ENCODE peak calls at places on chromosomes 6 and 20, in six cellular contexts. One of them, this sample, is unnamed.

GRCh38 chr6:107943626-107944439 is 14.2 kb downstream of the SEC63 start:
- DNase-seq in cardiac fibroblast: no peak
- DNase-seq in EL: no peak
- DNase-seq in anterior cingulate cortex: no peak
- DNase-seq in MCF 10A: no peak
- DNase-seq in T-helper 17 cell: no peak
- DNase-seq in this sample: no peak

GRCh38 chr6:45226081-45226480 is 102.0 kb upstream of the RUNX2 start:
- DNase-seq in cardiac fibroblast: no peak
- DNase-seq in EL: no peak
- DNase-seq in anterior cingulate cortex: no peak
- DNase-seq in MCF 10A: no peak
- DNase-seq in T-helper 17 cell: no peak
- DNase-seq in this sample: no peak

GRCh38 chr20:2585811-2586210 is 49.4 kb downstream of the TMC2 start:
- DNase-seq in cardiac fibroblast: peak; percentile 61
- DNase-seq in EL: peak; percentile 84
- DNase-seq in anterior cingulate cortex: no peak
- DNase-seq in MCF 10A: peak; percentile 4
- DNase-seq in T-helper 17 cell: no peak
- DNase-seq in this sample: peak; percentile 46

GRCh38 chr20:50594591-50595432 is 84.6 kb downstream of the PTPN1 start:
- DNase-seq in cardiac fibroblast: peak; percentile 36
- DNase-seq in EL: no peak
- DNase-seq in anterior cingulate cortex: no peak
- DNase-seq in MCF 10A: no peak
- DNase-seq in T-helper 17 cell: no peak
- DNase-seq in this sample: no peak

GRCh38 chr6:163133017-163133416 is 281.5 kb upstream of the QKI start:
- DNase-seq in cardiac fibroblast: no peak
- DNase-seq in EL: no peak
- DNase-seq in anterior cingulate cortex: no peak
- DNase-seq in MCF 10A: no peak
- DNase-seq in T-helper 17 cell: no peak
- DNase-seq in this sample: no peak

GRCh38 chr6:169198885-169199284 is 54.8 kb downstream of the THBS2 start:
- DNase-seq in cardiac fibroblast: no peak
- DNase-seq in EL: no peak
- DNase-seq in anterior cingulate cortex: no peak
- DNase-seq in MCF 10A: no peak
- DNase-seq in T-helper 17 cell: no peak
- DNase-seq in this sample: no peak

GRCh38 chr6:88952065-88952704 is 11.2 kb downstream of the RNGTT start:
- DNase-seq in cardiac fibroblast: peak; percentile 47
- DNase-seq in EL: peak; percentile 39
- DNase-seq in anterior cingulate cortex: no peak
- DNase-seq in MCF 10A: peak; percentile 23
- DNase-seq in T-helper 17 cell: no peak
- DNase-seq in this sample: no peak

GRCh38 chr20:51687071-51687470 is 81.1 kb downstream of the ATP9A start:
- DNase-seq in cardiac fibroblast: peak; percentile 88
- DNase-seq in EL: peak; percentile 74
- DNase-seq in anterior cingulate cortex: no peak
- DNase-seq in MCF 10A: peak; percentile 55
- DNase-seq in T-helper 17 cell: no peak
- DNase-seq in this sample: no peak

GRCh38 chr6:125773387-125774341 is 17.1 kb upstream of the NCOA7 start:
- DNase-seq in cardiac fibroblast: peak; percentile 71
- DNase-seq in EL: peak; percentile 44
- DNase-seq in anterior cingulate cortex: no peak
- DNase-seq in MCF 10A: no peak
- DNase-seq in T-helper 17 cell: no peak
- DNase-seq in this sample: no peak

GRCh38 chr6:29675561-29675960 is 5.4 kb downstream of the ZFP57 start:
- DNase-seq in cardiac fibroblast: no peak
- DNase-seq in EL: no peak
- DNase-seq in anterior cingulate cortex: no peak
- DNase-seq in MCF 10A: no peak
- DNase-seq in T-helper 17 cell: no peak
- DNase-seq in this sample: no peak

GRCh38 chr20:63381781-63382431 is 20.8 kb upstream of the CHRNA4 start:
- DNase-seq in cardiac fibroblast: peak; percentile 2
- DNase-seq in EL: no peak
- DNase-seq in anterior cingulate cortex: no peak
- DNase-seq in MCF 10A: peak; percentile 13
- DNase-seq in T-helper 17 cell: peak; percentile 39
- DNase-seq in this sample: no peak

GRCh38 chr6:12233693-12234551 is 56.2 kb upstream of the EDN1 start:
- DNase-seq in cardiac fibroblast: peak; percentile 87
- DNase-seq in EL: peak; percentile 86
- DNase-seq in anterior cingulate cortex: no peak
- DNase-seq in MCF 10A: peak; percentile 81
- DNase-seq in T-helper 17 cell: peak; percentile 14
- DNase-seq in this sample: peak; percentile 67

GRCh38 chr6:14510038-14510437 is 392.5 kb downstream of the CD83 start:
- DNase-seq in cardiac fibroblast: no peak
- DNase-seq in EL: no peak
- DNase-seq in anterior cingulate cortex: no peak
- DNase-seq in MCF 10A: no peak
- DNase-seq in T-helper 17 cell: no peak
- DNase-seq in this sample: no peak

GRCh38 chr20:53943522-53944291 is 126.7 kb downstream of the BCAS1 start:
- DNase-seq in cardiac fibroblast: peak; percentile 66
- DNase-seq in EL: peak; percentile 53
- DNase-seq in anterior cingulate cortex: no peak
- DNase-seq in MCF 10A: peak; percentile 37
- DNase-seq in T-helper 17 cell: peak; percentile 14
- DNase-seq in this sample: no peak

GRCh38 chr6:157036245-157036681 is 259.1 kb downstream of the ARID1B start:
- DNase-seq in cardiac fibroblast: no peak
- DNase-seq in EL: no peak
- DNase-seq in anterior cingulate cortex: no peak
- DNase-seq in MCF 10A: no peak
- DNase-seq in T-helper 17 cell: no peak
- DNase-seq in this sample: no peak

GRCh38 chr20:24124951-24125650 is 136.5 kb upstream of the GGTLC1 start:
- DNase-seq in cardiac fibroblast: no peak
- DNase-seq in EL: no peak
- DNase-seq in anterior cingulate cortex: no peak
- DNase-seq in MCF 10A: no peak
- DNase-seq in T-helper 17 cell: no peak
- DNase-seq in this sample: no peak

GRCh38 chr6:139711714-139712585 is 337.5 kb upstream of the CITED2 start:
- DNase-seq in cardiac fibroblast: peak; percentile 77
- DNase-seq in EL: peak; percentile 79
- DNase-seq in anterior cingulate cortex: no peak
- DNase-seq in MCF 10A: peak; percentile 45
- DNase-seq in T-helper 17 cell: no peak
- DNase-seq in this sample: no peak

GRCh38 chr6:158086054-158086705 is 81.9 kb downstream of the SERAC1 start:
- DNase-seq in cardiac fibroblast: peak; percentile 30
- DNase-seq in EL: peak; percentile 39
- DNase-seq in anterior cingulate cortex: no peak
- DNase-seq in MCF 10A: no peak
- DNase-seq in T-helper 17 cell: no peak
- DNase-seq in this sample: peak; percentile 59

GRCh38 chr6:33290459-33290858 is 1.1 kb downstream of the PFDN6 start:
- DNase-seq in cardiac fibroblast: no peak
- DNase-seq in EL: no peak
- DNase-seq in anterior cingulate cortex: no peak
- DNase-seq in MCF 10A: no peak
- DNase-seq in T-helper 17 cell: no peak
- DNase-seq in this sample: no peak

GRCh38 chr6:28985396-28986164 is 19.5 kb downstream of the ZNF311 start:
- DNase-seq in cardiac fibroblast: peak; percentile 99
- DNase-seq in EL: peak; percentile 97
- DNase-seq in anterior cingulate cortex: peak; percentile 33
- DNase-seq in MCF 10A: peak; percentile 96
- DNase-seq in T-helper 17 cell: no peak
- DNase-seq in this sample: peak; percentile 87

GRCh38 chr6:148426317-148426977 is 83.8 kb downstream of the SASH1 start:
- DNase-seq in cardiac fibroblast: peak; percentile 54
- DNase-seq in EL: no peak
- DNase-seq in anterior cingulate cortex: no peak
- DNase-seq in MCF 10A: no peak
- DNase-seq in T-helper 17 cell: no peak
- DNase-seq in this sample: no peak

GRCh38 chr6:42710316-42710715 is 12.1 kb downstream of the PRPH2 start:
- DNase-seq in cardiac fibroblast: peak; percentile 46
- DNase-seq in EL: no peak
- DNase-seq in anterior cingulate cortex: no peak
- DNase-seq in MCF 10A: no peak
- DNase-seq in T-helper 17 cell: no peak
- DNase-seq in this sample: no peak

GRCh38 chr20:6708010-6708409 is 59.5 kb upstream of the BMP2 start:
- DNase-seq in cardiac fibroblast: peak; percentile 88
- DNase-seq in EL: peak; percentile 36
- DNase-seq in anterior cingulate cortex: no peak
- DNase-seq in MCF 10A: peak; percentile 83
- DNase-seq in T-helper 17 cell: no peak
- DNase-seq in this sample: no peak

GRCh38 chr20:57594092-57594911 is 25.9 kb downstream of the ZBP1 start:
- DNase-seq in cardiac fibroblast: peak; percentile 42
- DNase-seq in EL: peak; percentile 21
- DNase-seq in anterior cingulate cortex: no peak
- DNase-seq in MCF 10A: peak; percentile 38
- DNase-seq in T-helper 17 cell: peak; percentile 53
- DNase-seq in this sample: no peak

GRCh38 chr20:31977080-31977479 is 9.1 kb downstream of the XKR7 start:
- DNase-seq in cardiac fibroblast: no peak
- DNase-seq in EL: no peak
- DNase-seq in anterior cingulate cortex: no peak
- DNase-seq in MCF 10A: no peak
- DNase-seq in T-helper 17 cell: no peak
- DNase-seq in this sample: no peak

GRCh38 chr20:47689726-47690125 is 95.6 kb downstream of the SULF2 start:
- DNase-seq in cardiac fibroblast: no peak
- DNase-seq in EL: no peak
- DNase-seq in anterior cingulate cortex: no peak
- DNase-seq in MCF 10A: no peak
- DNase-seq in T-helper 17 cell: no peak
- DNase-seq in this sample: no peak

GRCh38 chr6:42418739-42419138 is 33.0 kb downstream of the TRERF1 start:
- DNase-seq in cardiac fibroblast: no peak
- DNase-seq in EL: no peak
- DNase-seq in anterior cingulate cortex: no peak
- DNase-seq in MCF 10A: no peak
- DNase-seq in T-helper 17 cell: no peak
- DNase-seq in this sample: no peak

GRCh38 chr6:25478973-25479372 is 173.0 kb upstream of the SCGN start:
- DNase-seq in cardiac fibroblast: no peak
- DNase-seq in EL: no peak
- DNase-seq in anterior cingulate cortex: no peak
- DNase-seq in MCF 10A: no peak
- DNase-seq in T-helper 17 cell: no peak
- DNase-seq in this sample: no peak

GRCh38 chr6:142416179-142416578 is 114.4 kb downstream of the ADGRG6 start:
- DNase-seq in cardiac fibroblast: peak; percentile 98
- DNase-seq in EL: peak; percentile 96
- DNase-seq in anterior cingulate cortex: no peak
- DNase-seq in MCF 10A: peak; percentile 29
- DNase-seq in T-helper 17 cell: no peak
- DNase-seq in this sample: peak; percentile 55

GRCh38 chr20:3235661-3236324 is 3.2 kb downstream of the SLC4A11 start:
- DNase-seq in cardiac fibroblast: peak; percentile 49
- DNase-seq in EL: peak; percentile 55
- DNase-seq in anterior cingulate cortex: no peak
- DNase-seq in MCF 10A: peak; percentile 86
- DNase-seq in T-helper 17 cell: no peak
- DNase-seq in this sample: no peak

GRCh38 chr6:4924872-4925271 is 79.0 kb downstream of the RPP40 start:
- DNase-seq in cardiac fibroblast: no peak
- DNase-seq in EL: no peak
- DNase-seq in anterior cingulate cortex: no peak
- DNase-seq in MCF 10A: no peak
- DNase-seq in T-helper 17 cell: no peak
- DNase-seq in this sample: no peak

GRCh38 chr20:45052698-45053440 is 48.1 kb downstream of the KCNS1 start:
- DNase-seq in cardiac fibroblast: no peak
- DNase-seq in EL: peak; percentile 73
- DNase-seq in anterior cingulate cortex: no peak
- DNase-seq in MCF 10A: no peak
- DNase-seq in T-helper 17 cell: no peak
- DNase-seq in this sample: peak; percentile 2